ENCODE peak calls at places on chromosome 12, in five cellular contexts. One of them, this sample, is unnamed. For H3K36me3, the result is how much of the 10 kb centered on the place peaks cover.

GRCh38 chr12:31325524-31325875 is 450 bp downstream of the SINHCAF start:
- DNase-seq in fibroblast of lung: no peak
- DNase-seq in suprapubic skin: no peak
- DNase-seq in effector memory CD4-positive, alpha-beta T cell: no peak
- DNase-seq in breast epithelium: no peak
- DNase-seq in this sample: no peak

GRCh38 chr12:91817512-91817911 is 328.1 kb downstream of the BTG1 start:
- DNase-seq in fibroblast of lung: no peak
- DNase-seq in suprapubic skin: no peak
- DNase-seq in effector memory CD4-positive, alpha-beta T cell: no peak
- DNase-seq in breast epithelium: no peak
- DNase-seq in this sample: no peak

GRCh38 chr12:89040146-89040964 is 311.9 kb downstream of the DUSP6 start:
- DNase-seq in fibroblast of lung: no peak
- DNase-seq in suprapubic skin: no peak
- DNase-seq in effector memory CD4-positive, alpha-beta T cell: peak
- DNase-seq in breast epithelium: no peak
- DNase-seq in this sample: no peak

GRCh38 chr12:109358154-109358869 is 10.6 kb downstream of the MYO1H start:
- DNase-seq in fibroblast of lung: peak
- DNase-seq in suprapubic skin: no peak
- DNase-seq in effector memory CD4-positive, alpha-beta T cell: no peak
- DNase-seq in breast epithelium: no peak
- DNase-seq in this sample: no peak

GRCh38 chr12:69501154-69501895 is 31.1 kb downstream of the FRS2 start:
- DNase-seq in fibroblast of lung: no peak
- DNase-seq in suprapubic skin: no peak
- DNase-seq in effector memory CD4-positive, alpha-beta T cell: no peak
- DNase-seq in breast epithelium: no peak
- DNase-seq in this sample: no peak

GRCh38 chr12:54460317-54460935 is 13.0 kb downstream of the GTSF1 start:
- DNase-seq in fibroblast of lung: no peak
- DNase-seq in suprapubic skin: no peak
- DNase-seq in effector memory CD4-positive, alpha-beta T cell: no peak
- DNase-seq in breast epithelium: no peak
- DNase-seq in this sample: no peak

GRCh38 chr12:66931091-66931490 is 252.2 kb upstream of the GRIP1 start:
- DNase-seq in fibroblast of lung: no peak
- DNase-seq in suprapubic skin: no peak
- DNase-seq in effector memory CD4-positive, alpha-beta T cell: no peak
- DNase-seq in breast epithelium: no peak
- DNase-seq in this sample: no peak

GRCh38 chr12:64081020-64081419 is 141.1 kb downstream of the KICS2 start:
- DNase-seq in fibroblast of lung: no peak
- DNase-seq in suprapubic skin: no peak
- DNase-seq in effector memory CD4-positive, alpha-beta T cell: no peak
- DNase-seq in breast epithelium: no peak
- DNase-seq in this sample: no peak

GRCh38 chr12:122203968-122204828 is 689 bp downstream of the B3GNT4 start:
- DNase-seq in fibroblast of lung: no peak
- DNase-seq in suprapubic skin: peak
- DNase-seq in effector memory CD4-positive, alpha-beta T cell: no peak
- DNase-seq in breast epithelium: peak
- DNase-seq in this sample: no peak

GRCh38 chr12:91818236-91819131 is 327.2 kb downstream of the BTG1 start:
- DNase-seq in fibroblast of lung: no peak
- DNase-seq in suprapubic skin: no peak
- DNase-seq in effector memory CD4-positive, alpha-beta T cell: no peak
- DNase-seq in breast epithelium: no peak
- DNase-seq in this sample: no peak

GRCh38 chr12:110619534-110619953 is 5.6 kb downstream of the TCTN1 start:
- DNase-seq in fibroblast of lung: no peak
- DNase-seq in suprapubic skin: no peak
- DNase-seq in effector memory CD4-positive, alpha-beta T cell: no peak
- DNase-seq in breast epithelium: no peak
- DNase-seq in this sample: no peak

GRCh38 chr12:98470469-98471082 is 44.8 kb upstream of the TMPO start:
- DNase-seq in fibroblast of lung: no peak
- DNase-seq in suprapubic skin: no peak
- DNase-seq in effector memory CD4-positive, alpha-beta T cell: no peak
- DNase-seq in breast epithelium: no peak
- DNase-seq in this sample: no peak

GRCh38 chr12:115072712-115073111 is 388.7 kb upstream of the TBX3 start:
- DNase-seq in fibroblast of lung: no peak
- DNase-seq in suprapubic skin: no peak
- DNase-seq in effector memory CD4-positive, alpha-beta T cell: no peak
- DNase-seq in breast epithelium: no peak
- DNase-seq in this sample: no peak

GRCh38 chr12:22048351-22049041 is 2.5 kb downstream of the CMAS start:
- DNase-seq in fibroblast of lung: no peak
- DNase-seq in suprapubic skin: no peak
- DNase-seq in effector memory CD4-positive, alpha-beta T cell: no peak
- DNase-seq in breast epithelium: no peak
- DNase-seq in this sample: no peak

GRCh38 chr12:89225808-89226368 is 126.4 kb downstream of the DUSP6 start:
- DNase-seq in fibroblast of lung: peak
- DNase-seq in suprapubic skin: no peak
- DNase-seq in effector memory CD4-positive, alpha-beta T cell: no peak
- DNase-seq in breast epithelium: no peak
- DNase-seq in this sample: peak

GRCh38 chr12:78271546-78271945 is 440.9 kb downstream of the NAV3 start:
- DNase-seq in fibroblast of lung: peak
- DNase-seq in suprapubic skin: no peak
- DNase-seq in effector memory CD4-positive, alpha-beta T cell: no peak
- DNase-seq in breast epithelium: no peak
- DNase-seq in this sample: no peak

GRCh38 chr12:89882051-89882450 is 173.4 kb upstream of the ATP2B1 start:
- DNase-seq in fibroblast of lung: peak
- DNase-seq in suprapubic skin: no peak
- DNase-seq in effector memory CD4-positive, alpha-beta T cell: no peak
- DNase-seq in breast epithelium: no peak
- DNase-seq in this sample: no peak

GRCh38 chr12:50215033-50215432 is 47.9 kb upstream of the CERS5 start:
- DNase-seq in fibroblast of lung: peak
- DNase-seq in suprapubic skin: no peak
- DNase-seq in effector memory CD4-positive, alpha-beta T cell: no peak
- DNase-seq in breast epithelium: no peak
- DNase-seq in this sample: no peak

GRCh38 chr12:113278631-113279030 is 56.3 kb downstream of the SLC8B1 start:
- DNase-seq in fibroblast of lung: no peak
- DNase-seq in suprapubic skin: no peak
- DNase-seq in effector memory CD4-positive, alpha-beta T cell: no peak
- DNase-seq in breast epithelium: no peak
- DNase-seq in this sample: no peak

GRCh38 chr12:15689751-15690191 is 99.4 kb downstream of the EPS8 start:
- DNase-seq in fibroblast of lung: no peak
- DNase-seq in suprapubic skin: no peak
- DNase-seq in effector memory CD4-positive, alpha-beta T cell: no peak
- DNase-seq in breast epithelium: no peak
- DNase-seq in this sample: no peak

GRCh38 chr12:131853832-131854797 is 25.9 kb downstream of the MMP17 start:
- DNase-seq in fibroblast of lung: no peak
- DNase-seq in suprapubic skin: no peak
- DNase-seq in effector memory CD4-positive, alpha-beta T cell: no peak
- DNase-seq in breast epithelium: no peak
- DNase-seq in this sample: peak

GRCh38 chr12:42442888-42443287 is 116.9 kb downstream of the PPHLN1 start:
- DNase-seq in fibroblast of lung: no peak
- DNase-seq in suprapubic skin: no peak
- DNase-seq in effector memory CD4-positive, alpha-beta T cell: no peak
- DNase-seq in breast epithelium: no peak
- DNase-seq in this sample: no peak

GRCh38 chr12:15886372-15887042 is 4.3 kb downstream of the STRAP start:
- DNase-seq in fibroblast of lung: no peak
- DNase-seq in suprapubic skin: no peak
- DNase-seq in effector memory CD4-positive, alpha-beta T cell: no peak
- DNase-seq in breast epithelium: no peak
- DNase-seq in this sample: no peak

GRCh38 chr12:75623631-75624118 is 112.3 kb upstream of the KRR1 start:
- DNase-seq in fibroblast of lung: peak
- DNase-seq in suprapubic skin: no peak
- DNase-seq in effector memory CD4-positive, alpha-beta T cell: no peak
- DNase-seq in breast epithelium: no peak
- DNase-seq in this sample: peak

GRCh38 chr12:92469837-92470236 is 233.0 kb upstream of the PLEKHG7 start:
- DNase-seq in fibroblast of lung: peak
- DNase-seq in suprapubic skin: no peak
- DNase-seq in effector memory CD4-positive, alpha-beta T cell: no peak
- DNase-seq in breast epithelium: no peak
- DNase-seq in this sample: no peak

GRCh38 chr12:92421701-92422100 is 276.1 kb upstream of the BTG1 start:
- DNase-seq in fibroblast of lung: peak
- DNase-seq in suprapubic skin: no peak
- DNase-seq in effector memory CD4-positive, alpha-beta T cell: no peak
- DNase-seq in breast epithelium: no peak
- DNase-seq in this sample: peak

GRCh38 chr12:47903151-47903611 is 1.6 kb downstream of the VDR start:
- DNase-seq in fibroblast of lung: peak
- DNase-seq in suprapubic skin: no peak
- DNase-seq in effector memory CD4-positive, alpha-beta T cell: no peak
- DNase-seq in breast epithelium: no peak
- DNase-seq in this sample: no peak

GRCh38 chr12:113207621-113208040 is 13.6 kb upstream of the TPCN1 start:
- DNase-seq in fibroblast of lung: no peak
- DNase-seq in suprapubic skin: no peak
- DNase-seq in effector memory CD4-positive, alpha-beta T cell: no peak
- DNase-seq in breast epithelium: no peak
- DNase-seq in this sample: no peak

GRCh38 chr12:57533108-57533507 is 10.5 kb downstream of the MBD6 start:
- DNase-seq in fibroblast of lung: no peak
- DNase-seq in suprapubic skin: no peak
- DNase-seq in effector memory CD4-positive, alpha-beta T cell: no peak
- DNase-seq in breast epithelium: no peak
- DNase-seq in this sample: no peak

GRCh38 chr12:57535764-57536596 is 11.0 kb downstream of the DCTN2 start:
- DNase-seq in fibroblast of lung: no peak
- DNase-seq in suprapubic skin: peak
- DNase-seq in effector memory CD4-positive, alpha-beta T cell: no peak
- DNase-seq in breast epithelium: no peak
- DNase-seq in this sample: no peak

GRCh38 chr12:57536597-57536942 is 10.4 kb downstream of the DCTN2 start:
- DNase-seq in fibroblast of lung: no peak
- DNase-seq in suprapubic skin: no peak
- DNase-seq in effector memory CD4-positive, alpha-beta T cell: no peak
- DNase-seq in breast epithelium: no peak
- DNase-seq in this sample: no peak

GRCh38 chr12:57534250-57534649 is 11.6 kb downstream of the MBD6 start:
- DNase-seq in fibroblast of lung: no peak
- DNase-seq in suprapubic skin: no peak
- DNase-seq in effector memory CD4-positive, alpha-beta T cell: no peak
- DNase-seq in breast epithelium: no peak
- DNase-seq in this sample: no peak

GRCh38 chr12:57534991-57535543 is 11.9 kb downstream of the DCTN2 start:
- DNase-seq in fibroblast of lung: no peak
- DNase-seq in suprapubic skin: no peak
- DNase-seq in effector memory CD4-positive, alpha-beta T cell: no peak
- DNase-seq in breast epithelium: no peak
- DNase-seq in this sample: no peak
- H3K36me3 ChIP-seq in fibroblast of lung: under half
- H3K36me3 ChIP-seq in suprapubic skin: half or more
- H3K36me3 ChIP-seq in effector memory CD4-positive, alpha-beta T cell: half or more
- H3K36me3 ChIP-seq in breast epithelium: under half
- H3K36me3 ChIP-seq in this sample: under half

GRCh38 chr12:112061127-112061526 is 47.5 kb downstream of the NAA25 start:
- DNase-seq in fibroblast of lung: no peak
- DNase-seq in suprapubic skin: no peak
- DNase-seq in effector memory CD4-positive, alpha-beta T cell: no peak
- DNase-seq in breast epithelium: no peak
- DNase-seq in this sample: no peak

GRCh38 chr12:112066566-112066965 is 42.0 kb downstream of the NAA25 start:
- DNase-seq in fibroblast of lung: no peak
- DNase-seq in suprapubic skin: no peak
- DNase-seq in effector memory CD4-positive, alpha-beta T cell: no peak
- DNase-seq in breast epithelium: no peak
- DNase-seq in this sample: no peak

GRCh38 chr12:112063264-112063663 is 45.3 kb downstream of the NAA25 start:
- DNase-seq in fibroblast of lung: no peak
- DNase-seq in suprapubic skin: no peak
- DNase-seq in effector memory CD4-positive, alpha-beta T cell: no peak
- DNase-seq in breast epithelium: no peak
- DNase-seq in this sample: no peak
- H3K36me3 ChIP-seq in fibroblast of lung: under half
- H3K36me3 ChIP-seq in suprapubic skin: half or more
- H3K36me3 ChIP-seq in effector memory CD4-positive, alpha-beta T cell: half or more
- H3K36me3 ChIP-seq in breast epithelium: under half
- H3K36me3 ChIP-seq in this sample: under half

DNA sequence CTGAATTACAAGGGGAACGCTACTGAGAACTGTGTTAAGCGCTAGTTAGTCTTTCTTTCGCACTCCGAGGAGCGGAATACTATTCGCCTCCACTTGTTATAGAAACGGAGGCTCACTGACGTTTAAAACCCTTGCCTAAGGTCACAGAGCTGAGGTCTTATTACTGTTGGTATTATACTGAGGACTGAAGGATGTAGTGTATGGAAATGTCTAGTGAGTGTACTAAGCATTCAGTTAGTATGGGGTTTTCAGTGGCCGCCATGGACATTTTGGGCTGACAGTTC is 826 bp downstream of the ACADS start:
- DNase-seq in fibroblast of lung: no peak
- DNase-seq in suprapubic skin: no peak
- DNase-seq in effector memory CD4-positive, alpha-beta T cell: no peak
- DNase-seq in breast epithelium: no peak
- DNase-seq in this sample: no peak
- H3K36me3 ChIP-seq in fibroblast of lung: under half
- H3K36me3 ChIP-seq in suprapubic skin: under half
- H3K36me3 ChIP-seq in effector memory CD4-positive, alpha-beta T cell: under half
- H3K36me3 ChIP-seq in breast epithelium: under half
- H3K36me3 ChIP-seq in this sample: under half

DNA sequence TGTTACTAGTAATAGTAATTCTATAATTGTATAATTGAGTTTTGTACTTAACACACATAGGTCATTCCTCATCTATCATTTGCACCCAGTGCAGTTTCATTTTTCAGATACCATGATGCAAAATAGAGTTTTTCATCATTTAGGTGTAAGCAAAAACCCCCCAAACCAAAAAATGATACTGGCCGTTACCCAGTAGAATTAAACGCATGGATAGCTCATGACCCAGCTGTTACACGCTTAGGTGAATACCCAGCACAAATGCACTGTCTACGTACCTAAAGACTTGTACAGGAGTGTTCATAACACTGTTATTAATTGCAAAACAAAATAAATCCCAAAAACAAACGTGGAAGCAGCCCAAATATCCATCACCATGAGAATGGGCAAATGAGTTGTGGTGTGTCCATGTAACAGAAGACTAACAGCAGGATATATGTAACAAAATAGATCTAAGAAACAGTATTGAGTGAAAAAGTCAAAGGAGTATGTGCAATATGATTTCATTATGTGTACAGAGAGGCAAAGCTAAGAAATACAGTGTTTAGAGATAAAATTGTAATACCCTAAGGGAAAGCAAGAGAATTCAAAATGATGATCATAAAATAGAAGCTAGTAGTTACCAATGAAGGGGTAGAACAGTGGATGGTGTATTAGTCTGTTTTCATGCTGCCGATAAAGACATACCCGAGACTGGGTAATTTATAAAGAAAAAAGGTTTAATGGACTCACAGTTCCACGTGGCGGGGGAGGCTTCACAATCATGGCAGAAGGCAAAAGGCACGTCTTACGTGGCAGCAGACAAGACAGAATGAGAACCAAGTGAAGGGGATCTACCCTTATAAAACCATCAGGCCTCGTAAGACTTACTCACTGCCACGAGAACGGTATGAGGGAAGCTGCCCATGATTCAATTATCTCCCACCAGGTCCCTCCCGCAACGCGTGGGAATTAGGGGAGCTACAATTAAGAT is 49.8 kb downstream of the EID3 start:
- DNase-seq in fibroblast of lung: no peak
- DNase-seq in suprapubic skin: no peak
- DNase-seq in effector memory CD4-positive, alpha-beta T cell: no peak
- DNase-seq in breast epithelium: no peak
- DNase-seq in this sample: no peak
- H3K36me3 ChIP-seq in fibroblast of lung: under half
- H3K36me3 ChIP-seq in suprapubic skin: under half
- H3K36me3 ChIP-seq in effector memory CD4-positive, alpha-beta T cell: under half
- H3K36me3 ChIP-seq in breast epithelium: under half
- H3K36me3 ChIP-seq in this sample: under half

This sample was measured in Caco-2.